ENCODE peak calls at places on chromosome 5, in eight cellular contexts. J, I, X, Q, P, O, E and M are unnamed samples.

GRCh38 chr5:1127991-1128785 is 16.3 kb upstream of the SLC12A7 start:
- DNase-seq in P (no peak), O (peak; percentile 90), E (peak; percentile 16), Q (peak; percentile 80), X (no peak), J (no peak), I (no peak), M (no peak)

GRCh38 chr5:176846335-176847140 is 36.2 kb downstream of the UNC5A start:
- DNase-seq in E (no peak), X (no peak), P (no peak), Q (no peak), I (no peak), J (no peak), O (no peak), M (no peak)

GRCh38 chr5:177402271-177403043 is 2.0 kb upstream of the PFN3 start:
- DNase-seq in J (no peak), P (peak; percentile 58), E (peak; percentile 58), O (peak; percentile 82), X (no peak), I (no peak), Q (no peak), M (no peak)

GRCh38 chr5:59424515-59424914 is 469.0 kb downstream of the PDE4D start:
- DNase-seq in I (no peak), J (no peak), X (no peak), E (no peak), P (no peak), O (no peak), Q (no peak), M (no peak)

GRCh38 chr5:78361226-78361993 is 993 bp downstream of the SCAMP1 start:
- DNase-seq in E (peak; percentile 82), Q (peak; percentile 24), P (peak; percentile 75), O (peak; percentile 79), J (no peak), I (peak; percentile 27), X (no peak), M (peak; percentile 64)

GRCh38 chr5:86665984-86666760 is 48.4 kb downstream of the COX7C start:
- DNase-seq in O (no peak), E (no peak), Q (no peak), P (no peak), I (no peak), X (no peak), J (no peak), M (no peak)

GRCh38 chr5:154316223-154316967 is 125.9 kb downstream of the GALNT10 start:
- DNase-seq in O (no peak), I (no peak), Q (no peak), X (no peak), E (no peak), P (no peak), J (no peak), M (no peak)

GRCh38 chr5:126339215-126339805 is 83.9 kb upstream of the GRAMD2B start:
- DNase-seq in O (no peak), P (peak; percentile 54), I (peak; percentile 81), E (peak; percentile 87), Q (no peak), J (no peak), X (peak; percentile 65), M (peak; percentile 77)

GRCh38 chr5:65801332-65801731 is 79.3 kb downstream of the NLN start:
- DNase-seq in J (no peak), P (peak; percentile 86), I (no peak), O (no peak), Q (no peak), X (no peak), E (peak; percentile 65), M (peak; percentile 86)

GRCh38 chr5:133275631-133276030 is 223.8 kb downstream of the HSPA4 start:
- DNase-seq in Q (no peak), J (no peak), I (no peak), X (no peak), O (no peak), E (no peak), P (no peak), M (no peak)

GRCh38 chr5:60295423-60295822 is 401.9 kb upstream of the PDE4D start:
- DNase-seq in Q (no peak), P (peak; percentile 25), I (peak; percentile 43), X (peak; percentile 9), E (peak; percentile 22), O (peak; percentile 39), J (no peak), M (peak; percentile 37)

GRCh38 chr5:73448072-73448432 is 525 bp downstream of the FOXD1 start:
- DNase-seq in I (peak; percentile 44), Q (no peak), P (no peak), E (no peak), X (no peak), O (no peak), J (no peak), M (no peak)

GRCh38 chr5:173230741-173231380 is 4.1 kb downstream of the NKX2-5 start:
- DNase-seq in Q (no peak), J (no peak), E (no peak), X (no peak), O (no peak), P (no peak), I (no peak), M (no peak)

GRCh38 chr5:138653502-138653901 is 78.3 kb upstream of the HSPA9 start:
- DNase-seq in E (peak; percentile 52), P (no peak), J (no peak), Q (no peak), I (peak; percentile 61), O (peak; percentile 27), X (no peak), M (no peak)

GRCh38 chr5:138212828-138213160 is 329 bp downstream of the CDC23 start:
- DNase-seq in J (no peak), P (no peak), E (peak; percentile 7), O (no peak), Q (no peak), X (no peak), I (peak; percentile 11), M (peak; percentile 5)

GRCh38 chr5:179223528-179223927 is 121.7 kb downstream of the ADAMTS2 start:
- DNase-seq in Q (no peak), J (no peak), I (no peak), P (no peak), E (no peak), X (no peak), O (no peak), M (no peak)

GRCh38 chr5:51278458-51279049 is 104.7 kb upstream of the ISL1 start:
- DNase-seq in I (no peak), X (no peak), P (no peak), E (no peak), J (no peak), O (no peak), Q (no peak), M (no peak)

GRCh38 chr5:133290669-133291235 is 238.9 kb downstream of the HSPA4 start:
- DNase-seq in P (peak; percentile 13), I (no peak), J (no peak), X (no peak), E (no peak), Q (no peak), O (no peak), M (no peak)

GRCh38 chr5:116441223-116441622 is 133.4 kb downstream of the SEMA6A start:
- DNase-seq in Q (no peak), P (no peak), X (no peak), O (no peak), I (peak; percentile 26), E (no peak), J (no peak), M (no peak)

GRCh38 chr5:151234476-151235238 is 10.8 kb upstream of the CCDC69 start:
- DNase-seq in X (peak; percentile 38), P (peak; percentile 25), Q (peak; percentile 83), O (peak; percentile 60), I (peak; percentile 88), E (peak; percentile 93), J (peak; percentile 60), M (peak; percentile 50)

DNA sequence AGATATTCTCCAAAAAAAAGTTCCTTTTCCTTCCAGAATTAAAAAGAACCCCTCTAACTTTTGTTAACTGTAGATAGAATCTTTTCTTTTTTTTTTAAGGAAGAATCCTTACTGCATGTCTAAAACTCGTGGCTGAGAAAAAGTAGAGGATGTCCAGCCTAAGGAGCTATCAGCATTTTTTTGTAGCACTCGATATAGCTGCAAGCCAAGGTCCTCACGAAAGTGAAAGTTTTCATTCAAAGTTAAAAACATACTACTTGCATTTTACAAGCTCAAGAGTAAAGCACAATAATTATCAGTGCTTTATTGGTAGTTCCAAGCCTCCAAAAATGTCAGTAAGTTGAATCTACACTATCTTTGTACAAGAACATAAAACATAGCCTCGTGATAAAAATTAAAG is 28.7 kb upstream of the ZSWIM6 start:
- DNase-seq in E (peak; percentile 44), O (no peak), Q (no peak), J (no peak), X (no peak), I (peak; percentile 44), P (no peak), M (no peak)
- H3K4me3 ChIP-seq in E (no peak overlapping the region), O (no peak overlapping the region), Q (no peak overlapping the region), J (no peak overlapping the region), X (no peak overlapping the region), I (no peak overlapping the region), P (peak overlapping the region; percentile 29), M (no peak overlapping the region)

DNA sequence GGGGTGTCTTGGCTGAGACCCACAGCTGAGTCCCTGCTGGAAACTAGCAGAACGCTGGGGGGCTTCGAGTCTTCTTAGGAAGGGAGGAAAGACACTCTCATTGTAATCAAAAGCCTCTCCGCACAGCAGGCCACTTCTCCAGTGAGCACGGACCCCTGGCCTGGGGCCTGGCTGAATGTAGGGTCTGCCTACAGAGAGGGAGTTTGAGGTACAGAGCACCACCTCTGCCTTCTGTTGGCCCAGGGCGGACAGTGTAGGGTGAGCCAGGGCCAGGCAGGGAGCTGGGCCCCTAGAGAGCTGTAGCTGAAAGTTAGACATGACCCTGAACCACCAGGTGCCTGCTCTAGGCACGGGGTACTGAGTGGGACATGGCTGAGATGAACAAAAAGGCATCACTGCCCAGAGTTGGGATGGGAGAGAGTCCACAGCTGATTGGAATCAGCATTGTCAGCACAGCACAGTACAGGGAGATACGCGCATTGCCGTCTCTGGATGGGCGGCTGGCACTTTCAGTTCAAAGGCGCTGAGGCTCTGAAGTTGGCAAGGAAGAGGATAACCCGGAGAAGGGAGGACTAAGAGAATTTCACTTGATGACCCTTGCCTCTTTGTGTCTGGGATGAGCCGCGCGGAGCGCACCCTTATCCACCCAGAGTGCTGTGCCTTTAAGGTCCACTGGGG is 363 bp upstream of the SLC25A48 start:
- DNase-seq in O (no peak), J (no peak), X (no peak), E (no peak), Q (no peak), P (no peak), I (no peak), M (peak; percentile 22)
- TF ChIP-seq CTCF in O (peak; percentile 14), J (peak; percentile 50), X (peak; percentile 67), E (peak; percentile 77), Q (no peak), P (no peak), I (no peak), M (peak; percentile 76)

DNA sequence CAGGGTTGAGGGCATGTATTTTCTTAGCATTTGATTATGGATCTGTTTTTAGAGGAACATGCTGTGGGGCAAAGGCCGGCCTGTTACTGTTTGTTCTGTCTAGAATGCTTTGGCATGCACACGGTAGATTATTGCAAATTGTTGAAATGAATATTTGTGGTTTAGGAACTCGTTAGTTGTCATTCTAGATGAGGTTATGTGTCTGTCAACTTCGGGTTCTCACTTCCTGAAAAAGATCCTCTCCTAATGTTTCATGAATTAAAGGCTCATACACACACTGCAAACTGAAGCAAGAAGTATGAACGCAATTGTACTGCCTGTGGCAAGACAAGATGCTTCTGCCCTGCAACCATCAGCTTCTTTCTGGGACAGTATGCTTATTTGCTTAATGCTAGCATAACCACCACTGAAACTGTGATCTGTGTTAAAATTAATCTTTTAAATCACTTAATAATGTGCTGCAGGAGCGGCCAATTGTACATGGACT is 99.6 kb downstream of the BASP1 start:
- DNase-seq in I (peak; percentile 85), Q (no peak), P (peak; percentile 50), J (no peak), E (peak; percentile 17), O (no peak), X (no peak), M (peak; percentile 66)
- H3K4me3 ChIP-seq in I (peak overlapping the region; percentile 45), Q (no peak overlapping the region), P (no peak overlapping the region), J (no peak overlapping the region), E (no peak overlapping the region), O (no peak overlapping the region), X (no peak overlapping the region), M (no peak overlapping the region)

GRCh38 chr5:3100921-3101551 is 349.6 kb upstream of the IRX2 start:
- DNase-seq in X (no peak), P (no peak), I (no peak), J (no peak), Q (no peak), E (no peak), O (no peak), M (no peak)
- TF ChIP-seq CTCF in X (no peak), P (no peak), I (no peak), J (no peak), Q (no peak), E (no peak), O (no peak), M (no peak)